ENCODE peak calls at places on chromosomes 4 and X, in seven cellular contexts. Y, X, K, J, O, E and Z are unnamed samples.
A peak's percentile ranks its signal among the peaks of the same experiment; 100 is the strongest.

GRCh38 chr4:137536789-137537561 is 4.7 kb upstream of the PCDH18 start:
- DNase-seq in Y (no peak), X (no peak), K (no peak), J (no peak), O (no peak), E (peak; percentile 25), Z (no peak)

GRCh38 chr4:48255130-48255958 is 14.3 kb downstream of the TEC start:
- DNase-seq in Y (no peak), X (no peak), K (no peak), J (no peak), O (no peak), E (peak; percentile 23), Z (peak; percentile 6)

GRCh38 chr4:94488667-94489066 is 36.9 kb downstream of the PDLIM5 start:
- DNase-seq in Y (no peak), X (no peak), K (peak; percentile 63), J (peak; percentile 85), O (no peak), E (peak; percentile 95), Z (peak; percentile 74)

GRCh38 chr4:7309176-7309575 is 116.8 kb downstream of the SORCS2 start:
- DNase-seq in Y (no peak), X (no peak), K (no peak), J (no peak), O (no peak), E (no peak), Z (no peak)

GRCh38 chr4:15366660-15367059 is 61.2 kb upstream of the C1QTNF7 start:
- DNase-seq in Y (no peak), X (no peak), K (no peak), J (no peak), O (no peak), E (peak; percentile 61), Z (no peak)

GRCh38 chr4:114052227-114052626 is 72.8 kb upstream of the ARSJ start:
- DNase-seq in Y (no peak), X (no peak), K (no peak), J (no peak), O (no peak), E (no peak), Z (no peak)

GRCh38 chr4:61500883-61501282 is 300.8 kb downstream of the ADGRL3 start:
- DNase-seq in Y (no peak), X (no peak), K (no peak), J (peak; percentile 13), O (no peak), E (no peak), Z (peak; percentile 4)

GRCh38 chr4:128468485-128468989 is 180.9 kb upstream of the PGRMC2 start:
- DNase-seq in Y (no peak), X (peak; percentile 28), K (peak; percentile 95), J (peak; percentile 32), O (no peak), E (peak; percentile 93), Z (peak; percentile 83)

GRCh38 chr4:38223801-38224236 is 263.6 kb downstream of the PTTG2 start:
- DNase-seq in Y (no peak), X (no peak), K (no peak), J (no peak), O (no peak), E (no peak), Z (no peak)

GRCh38 chr4:170374770-170375169 is 285.0 kb upstream of the AADAT start:
- DNase-seq in Y (no peak), X (no peak), K (no peak), J (no peak), O (no peak), E (no peak), Z (no peak)

GRCh38 chr4:156581693-156582092 is 389.9 kb downstream of the PDGFC start:
- DNase-seq in Y (no peak), X (no peak), K (no peak), J (no peak), O (no peak), E (peak; percentile 25), Z (no peak)

GRCh38 chr4:184306949-184307348 is 89.3 kb upstream of the ENPP6 start:
- DNase-seq in Y (no peak), X (no peak), K (no peak), J (no peak), O (no peak), E (peak; percentile 44), Z (no peak)

GRCh38 chr4:5788144-5788543 is 77.1 kb downstream of the EVC start:
- DNase-seq in Y (peak; percentile 38), X (no peak), K (no peak), J (no peak), O (no peak), E (no peak), Z (no peak)

GRCh38 chr4:32140636-32141035 is 1420.5 kb downstream of the PCDH7 start:
- DNase-seq in Y (no peak), X (no peak), K (peak; percentile 87), J (peak; percentile 61), O (no peak), E (peak; percentile 95), Z (peak; percentile 88)

GRCh38 chr4:88706574-88706973 is 8.9 kb upstream of the NAP1L5 start:
- DNase-seq in Y (no peak), X (no peak), K (peak; percentile 81), J (no peak), O (no peak), E (peak; percentile 26), Z (peak; percentile 31)

GRCh38 chrX:6363193-6363592 is 134.5 kb upstream of the NLGN4X start:
- DNase-seq in Y (no peak), X (no peak), K (no peak), J (no peak), O (no peak), E (no peak), Z (no peak)

GRCh38 chr4:2936773-2937145 is 26.4 kb downstream of the NOP14 start:
- DNase-seq in Y (peak; percentile 80), X (no peak), K (no peak), J (peak; percentile 44), O (no peak), E (peak; percentile 84), Z (peak; percentile 84)

GRCh38 chrX:103098488-103098887 is 5.5 kb upstream of the NXF3 start:
- DNase-seq in Y (no peak), X (no peak), K (no peak), J (no peak), O (no peak), E (no peak), Z (no peak)

GRCh38 chrX:11532291-11533075 is 133.2 kb downstream of the ARHGAP6 start:
- DNase-seq in Y (no peak), X (no peak), K (peak; percentile 40), J (no peak), O (no peak), E (peak; percentile 22), Z (peak; percentile 14)

GRCh38 chrX:119238557-119238956 is 2.5 kb downstream of the PGRMC1 start:
- DNase-seq in Y (no peak), X (no peak), K (peak; percentile 32), J (no peak), O (no peak), E (peak; percentile 66), Z (no peak)